ENCODE peak calls at places on chromosomes 11 and 22, in six cellular contexts. G is CD4-positive, CD25-positive, alpha-beta regulatory T cell; L is endothelial cell of umbilical vein; D is SK-MEL-5; Y is A549; K is astrocyte of the cerebellum. S is an unnamed sample.

GRCh38 chr11:17185938-17186337 is 21.8 kb downstream of the PIK3C2A start:
- DNase-seq in K (no peak), Y (no peak), D (no peak), L (no peak), G (no peak), S (no peak)

GRCh38 chr11:76621866-76622265 is 48.7 kb downstream of the LRRC32 start:
- DNase-seq in L (no peak), Y (no peak), K (no peak), D (no peak), G (no peak), S (no peak)

GRCh38 chr22:50305658-50306566 is 1.5 kb downstream of the PLXNB2 start:
- DNase-seq in K (peak), Y (peak), G (no peak), L (peak), D (peak), S (peak)

GRCh38 chr11:30440510-30440909 is 117.6 kb downstream of the ARL14EP start:
- DNase-seq in Y (no peak), L (no peak), D (no peak), G (no peak), K (no peak), S (no peak)

GRCh38 chr11:16347928-16348685 is 8.2 kb downstream of the SOX6 start:
- DNase-seq in Y (no peak), G (no peak), K (no peak), D (no peak), L (no peak), S (no peak)

GRCh38 chr11:27605422-27605821 is 94.8 kb downstream of the BDNF start:
- DNase-seq in Y (no peak), G (no peak), K (no peak), L (no peak), D (no peak), S (no peak)

GRCh38 chr11:130692220-130692619 is 224.1 kb downstream of the SNX19 start:
- DNase-seq in G (no peak), D (no peak), L (no peak), K (no peak), Y (no peak), S (no peak)

GRCh38 chr11:121257976-121258375 is 34.6 kb upstream of the SC5D start:
- DNase-seq in D (no peak), G (no peak), L (no peak), K (no peak), Y (no peak), S (no peak)

GRCh38 chr11:77171254-77171653 is 43.2 kb downstream of the MYO7A start:
- DNase-seq in D (no peak), K (no peak), L (no peak), Y (no peak), G (no peak), S (no peak)

GRCh38 chr22:25027959-25028840 is 75.7 kb downstream of the KIAA1671 start:
- DNase-seq in Y (peak), L (peak), G (peak), K (no peak), D (peak), S (no peak)

GRCh38 chr11:45233121-45233803 is 52.9 kb downstream of the SYT13 start:
- DNase-seq in Y (peak), G (peak), K (no peak), L (peak), D (peak), S (no peak)

GRCh38 chr11:80651004-80651403 is 1210.2 kb upstream of the TENM4 start:
- DNase-seq in G (no peak), D (no peak), L (no peak), Y (no peak), K (no peak), S (no peak)

GRCh38 chr11:66981976-66982578 is 7.0 kb downstream of the C11orf86 start:
- DNase-seq in K (peak), G (no peak), Y (peak), D (peak), L (peak), S (peak)

GRCh38 chr22:37370306-37370979 is 56.8 kb downstream of the ELFN2 start:
- DNase-seq in L (no peak), K (no peak), G (peak), Y (no peak), D (no peak), S (no peak)

GRCh38 chr22:48746789-48747425 is 1080.8 kb downstream of the BRD1 start:
- DNase-seq in Y (no peak), G (no peak), K (no peak), D (no peak), L (no peak), S (no peak)

GRCh38 chr11:16604784-16605439 is 133.5 kb upstream of the C11orf58 start:
- DNase-seq in Y (no peak), D (peak), K (no peak), L (peak), G (no peak), S (no peak)

GRCh38 chr11:76888989-76889388 is 28.3 kb downstream of the ACER3 start:
- DNase-seq in Y (no peak), K (no peak), D (no peak), L (peak), G (no peak), S (no peak)

GRCh38 chr22:22015631-22016030 is 33.0 kb upstream of the TOP3B start:
- DNase-seq in Y (no peak), G (no peak), L (no peak), D (no peak), K (no peak), S (no peak)

GRCh38 chr11:102226702-102227101 is 90.6 kb upstream of the BIRC3 start:
- DNase-seq in K (peak), G (no peak), Y (no peak), L (peak), D (no peak), S (no peak)

GRCh38 chr22:23154461-23154860 is 9.2 kb downstream of the RAB36 start:
- DNase-seq in K (no peak), D (no peak), L (no peak), Y (no peak), G (no peak), S (no peak)

GRCh38 chr11:32794439-32794838 is at the start of gene CCDC73:
- DNase-seq in L (no peak), Y (no peak), D (no peak), G (no peak), K (no peak), S (no peak)

GRCh38 chr22:40289991-40290459 is 56.3 kb upstream of the ADSL start:
- DNase-seq in Y (no peak), D (no peak), G (peak), L (no peak), K (no peak), S (no peak)